ENCODE peak calls at places on chromosomes 2 and 18, in four cellular contexts. D, U, G and O are unnamed samples.

GRCh38 chr2:1884933-1885580 is 140.7 kb upstream of the PXDN start:
- DNase-seq in D (no peak), U (no peak), G (no peak), O (no peak)

GRCh38 chr18:46325836-46326235 is 221.7 kb downstream of the HAUS1 start:
- DNase-seq in D (no peak), U (no peak), G (no peak), O (no peak)

GRCh38 chr2:3210257-3210656 is 167.4 kb downstream of the EIPR1 start:
- DNase-seq in D (no peak), U (no peak), G (no peak), O (no peak)

GRCh38 chr2:241617431-241618154 is 19.4 kb downstream of the THAP4 start:
- DNase-seq in D (peak), U (no peak), G (no peak), O (no peak)

GRCh38 chr2:128311216-128311754 is 7.4 kb downstream of the HS6ST1 start:
- DNase-seq in D (no peak), U (no peak), G (no peak), O (no peak)

GRCh38 chr2:104768694-104769093 is 85.2 kb upstream of the POU3F3 start:
- DNase-seq in D (no peak), U (no peak), G (no peak), O (no peak)

GRCh38 chr2:215784371-215784783 is 229.0 kb downstream of the MREG start:
- DNase-seq in D (no peak), U (no peak), G (no peak), O (no peak)

GRCh38 chr2:45232824-45233223 is 223.6 kb upstream of the SIX2 start:
- DNase-seq in D (no peak), U (no peak), G (no peak), O (no peak)

GRCh38 chr2:43331428-43331827 is 105.0 kb upstream of the ZFP36L2 start:
- DNase-seq in D (no peak), U (no peak), G (no peak), O (no peak)

GRCh38 chr18:10661333-10661732 is 135.5 kb downstream of the NAPG start:
- DNase-seq in D (no peak), U (no peak), G (no peak), O (no peak)

GRCh38 chr2:42618972-42619371 is 50.5 kb downstream of the MTA3 start:
- DNase-seq in D (no peak), U (no peak), G (no peak), O (no peak)

GRCh38 chr2:20226152-20226545 is 1.2 kb upstream of the SDC1 start:
- DNase-seq in D (no peak), U (no peak), G (no peak), O (no peak)

GRCh38 chr2:71997843-71998242 is 149.8 kb downstream of the CYP26B1 start:
- DNase-seq in D (no peak), U (no peak), G (no peak), O (no peak)

GRCh38 chr2:189570565-189570964 is 10.0 kb downstream of the SLC40A1 start:
- DNase-seq in D (no peak), U (no peak), G (peak), O (no peak)

GRCh38 chr2:157466764-157467163 is 22.9 kb upstream of the CYTIP start:
- DNase-seq in D (no peak), U (no peak), G (no peak), O (no peak)

GRCh38 chr2:85737481-85737880 is 16.3 kb upstream of the ATOH8 start:
- DNase-seq in D (no peak), U (no peak), G (peak), O (no peak)

GRCh38 chr2:171513719-171514160 is 8.5 kb upstream of the CYBRD1 start:
- DNase-seq in D (peak), U (no peak), G (no peak), O (no peak)

GRCh38 chr2:114728372-114728771 is 285.9 kb downstream of the DPP10 start:
- DNase-seq in D (no peak), U (no peak), G (peak), O (no peak)

GRCh38 chr2:13046557-13047165 is 329.9 kb downstream of the TRIB2 start:
- DNase-seq in D (no peak), U (no peak), G (peak), O (no peak)

GRCh38 chr2:85704800-85705679 is 10.9 kb downstream of the GNLY start:
- DNase-seq in D (peak), U (no peak), G (no peak), O (no peak)

GRCh38 chr2:109067829-109068152 is 61.2 kb upstream of the SH3RF3 start:
- DNase-seq in D (no peak), U (no peak), G (no peak), O (no peak)

GRCh38 chr2:96105152-96105915 is 11.0 kb downstream of the ADRA2B start:
- DNase-seq in D (no peak), U (no peak), G (no peak), O (no peak)

GRCh38 chr2:11019614-11020013 is 107.9 kb downstream of the KCNF1 start:
- DNase-seq in D (no peak), U (no peak), G (no peak), O (no peak)

GRCh38 chr2:236671820-236672520 is 102.3 kb downstream of the ACKR3 start:
- DNase-seq in D (no peak), U (no peak), G (no peak), O (no peak)

GRCh38 chr2:145245268-145245667 is 725.3 kb upstream of the ZEB2 start:
- DNase-seq in D (no peak), U (no peak), G (no peak), O (no peak)

GRCh38 chr2:142398212-142398611 is 267.4 kb upstream of the LRP1B start:
- DNase-seq in D (no peak), U (no peak), G (no peak), O (no peak)

GRCh38 chr18:74540689-74541421 is 6.6 kb downstream of the CNDP1 start:
- DNase-seq in D (no peak), U (no peak), G (no peak), O (no peak)

GRCh38 chr2:158963036-158963435 is 5.4 kb upstream of the TANC1 start:
- DNase-seq in D (no peak), U (no peak), G (no peak), O (no peak)

GRCh38 chr2:10054424-10054823 is 11.1 kb downstream of the KLF11 start:
- DNase-seq in D (no peak), U (no peak), G (no peak), O (no peak)

GRCh38 chr18:31490387-31490786 is 7.6 kb upstream of the DSG2 start:
- DNase-seq in D (peak), U (no peak), G (no peak), O (no peak)

GRCh38 chr18:70280007-70280925 is 8.6 kb upstream of the SOCS6 start:
- DNase-seq in D (no peak), U (no peak), G (no peak), O (no peak)

GRCh38 chr2:86025229-86025820 is 80.4 kb downstream of the POLR1A start:
- DNase-seq in D (no peak), U (no peak), G (no peak), O (no peak)

GRCh38 chr2:44932079-44932478 is 9.4 kb upstream of the SIX3 start:
- DNase-seq in D (no peak), U (no peak), G (no peak), O (no peak)

GRCh38 chr2:198918331-198918730 is 539.4 kb downstream of the SATB2 start:
- DNase-seq in D (no peak), U (no peak), G (no peak), O (no peak)

GRCh38 chr2:178870703-178871102 is 63.5 kb upstream of the TTN start:
- DNase-seq in D (no peak), U (no peak), G (no peak), O (no peak)

DNA sequence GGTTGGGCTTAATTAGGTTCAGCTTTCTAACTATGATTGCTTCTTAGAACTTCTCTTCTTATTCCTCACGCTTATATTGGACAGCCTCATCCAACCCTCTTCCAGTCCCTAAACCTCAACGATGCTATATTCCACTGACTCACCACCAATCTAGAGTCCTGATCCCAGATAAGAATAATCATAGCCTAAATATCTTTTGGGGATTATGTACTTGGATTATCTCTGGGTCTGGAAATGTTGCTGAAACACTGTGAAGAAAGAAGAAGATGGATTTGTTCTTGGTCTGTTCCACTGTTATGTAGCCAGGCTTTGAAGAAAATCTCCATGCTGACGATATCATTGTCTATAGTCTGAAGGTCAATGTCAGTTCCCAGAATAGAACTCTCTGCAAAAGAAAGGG is 26.9 kb downstream of the DOK1 start:
- DNase-seq in D (no peak), U (no peak), G (no peak), O (no peak)
- TF ChIP-seq SUZ12 in D (no peak), U (no peak), G (no peak), O (no peak)

GRCh38 chr2:240225116-240225515 is 84.7 kb upstream of the OTOS start:
- DNase-seq in D (no peak), U (no peak), G (no peak), O (no peak)
- TF ChIP-seq SP1 in D (no peak), U (no peak), G (no peak), O (no peak)

GRCh38 chr2:660029-660428 is 17.2 kb downstream of the TMEM18 start:
- DNase-seq in D (no peak), U (no peak), G (no peak), O (no peak)

GRCh38 chr2:661215-661635 is 16.0 kb downstream of the TMEM18 start:
- DNase-seq in D (no peak), U (no peak), G (no peak), O (no peak)

GRCh38 chr2:658426-658825 is 18.8 kb downstream of the TMEM18 start:
- DNase-seq in D (no peak), U (no peak), G (no peak), O (no peak)

GRCh38 chr2:657766-658165 is 19.4 kb downstream of the TMEM18 start:
- DNase-seq in D (no peak), U (no peak), G (peak), O (no peak)

DNA sequence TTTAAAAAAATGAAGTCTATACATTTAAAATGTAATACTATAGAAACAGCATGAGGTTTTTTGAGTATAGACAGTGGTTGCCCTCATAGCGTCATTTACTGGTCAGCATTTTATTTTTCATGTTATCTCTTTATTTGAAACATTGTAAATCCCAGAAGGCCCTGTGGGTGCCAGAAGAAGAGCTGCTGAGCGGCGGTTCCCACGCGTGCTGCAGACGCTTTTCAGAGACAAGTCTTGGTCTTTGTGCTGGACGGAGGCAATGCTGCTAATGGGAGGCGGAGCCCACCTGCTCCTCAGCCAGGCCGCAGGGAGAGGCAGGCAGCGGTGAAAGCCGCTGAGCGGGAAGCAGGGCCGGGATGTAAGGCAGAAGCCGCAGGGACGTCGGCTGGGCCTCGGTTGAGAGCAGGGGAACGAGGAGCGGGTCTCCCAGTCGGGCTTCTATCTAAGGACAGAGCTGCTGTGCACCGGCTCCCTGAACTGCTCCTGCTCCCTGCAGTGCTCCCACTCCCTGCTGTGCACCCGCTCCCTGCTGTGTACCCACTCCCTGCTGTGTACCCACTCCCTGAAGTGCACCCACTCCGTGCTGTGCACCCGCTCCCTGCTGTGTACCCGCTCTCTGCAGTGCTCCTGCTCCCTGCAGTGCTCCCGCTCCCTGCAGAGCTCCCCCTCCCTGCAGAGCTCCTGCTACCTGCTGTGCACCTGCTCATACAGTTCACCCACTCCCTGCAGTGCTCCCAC is 16.6 kb downstream of the TMEM18 start:
- DNase-seq in D (no peak), U (peak), G (no peak), O (no peak)
- TF ChIP-seq SUZ12 in D (no peak), U (no peak), G (no peak), O (no peak)

GRCh38 chr18:57813245-57813644 is 10.1 kb upstream of the ATP8B1 start:
- DNase-seq in D (no peak), U (no peak), G (peak), O (no peak)
- TF ChIP-seq SP1 in D (no peak), U (no peak), G (no peak), O (no peak)

GRCh38 chr2:197109326-197109725 is 182.8 kb upstream of the PGAP1 start:
- DNase-seq in D (no peak), U (no peak), G (no peak), O (no peak)
- TF ChIP-seq SUZ12 in D (no peak), U (no peak), G (no peak), O (no peak)

GRCh38 chr2:54471221-54471711 is 15.1 kb downstream of the SPTBN1 start:
- DNase-seq in D (peak), U (no peak), G (peak), O (peak)
- TF ChIP-seq SP1 in D (no peak), U (no peak), G (no peak), O (no peak)

GRCh38 chr2:101151141-101151858 is at the start of gene TBC1D8:
- DNase-seq in D (no peak), U (no peak), G (peak), O (peak)

GRCh38 chr2:101151859-101152194 is 645 bp upstream of the TBC1D8 start:
- DNase-seq in D (no peak), U (no peak), G (no peak), O (no peak)

GRCh38 chr2:101153077-101153707 is 2.0 kb upstream of the TBC1D8 start:
- DNase-seq in D (no peak), U (no peak), G (no peak), O (no peak)

GRCh38 chr2:101152195-101153076 is 1.3 kb upstream of the TBC1D8 start:
- DNase-seq in D (peak), U (no peak), G (peak), O (no peak)

GRCh38 chr2:101153811-101154210 is 2.6 kb upstream of the TBC1D8 start:
- DNase-seq in D (no peak), U (no peak), G (no peak), O (no peak)
- TF ChIP-seq SUZ12 in D (no peak), U (no peak), G (no peak), O (no peak)